ENCODE peak calls at places on chromosomes 7 and 10, in ten cellular contexts. P is dorsolateral prefrontal cortex; X is transverse colon; D is activated CD8-positive, alpha-beta memory T cell treated with anti-CD3 and anti-CD28 coated beads for 4 hours; I is H54; S is GM23338; G is ascending aorta; Z is A172; O is stimulated activated CD4-positive, alpha-beta T cell treated with anti-CD3 and anti-CD28 coated beads, Interleukin-15, amount 100 ng/mL, for 1 hour; E is stimulated activated CD8-positive, alpha-beta memory T cell treated with anti-CD3 and anti-CD28 coated beads, Interleukin-15, amount 100 ng/mL, for 1 hour. Y is an unnamed sample.

GRCh38 chr10:2529945-2530344 is 537.4 kb upstream of the PFKP start:
- DNase-seq in O (no peak), Z (no peak), D (no peak), P (no peak), I (no peak), E (no peak), S (no peak), G (no peak), X (no peak), Y (no peak)

GRCh38 chr10:110167149-110167548 is 40.3 kb upstream of the MXI1 start:
- DNase-seq in G (no peak), O (no peak), Z (no peak), E (no peak), X (no peak), I (no peak), S (no peak), P (no peak), D (no peak), Y (no peak)

GRCh38 chr7:93175219-93175618 is 27.0 kb upstream of the SAMD9L start:
- DNase-seq in E (no peak), O (no peak), I (no peak), P (no peak), X (no peak), Z (no peak), G (no peak), D (no peak), S (no peak), Y (no peak)

GRCh38 chr10:133169173-133169947 is 9.3 kb downstream of the KNDC1 start:
- DNase-seq in E (no peak), P (no peak), S (no peak), O (no peak), D (no peak), G (no peak), I (no peak), X (no peak), Z (no peak), Y (no peak)

GRCh38 chr7:142539901-142540300 is 209.4 kb upstream of the PRSS1 start:
- DNase-seq in X (no peak), O (no peak), S (no peak), P (no peak), E (no peak), D (no peak), Z (peak), I (no peak), G (no peak), Y (no peak)

GRCh38 chr10:52864459-52865106 is 92.0 kb upstream of the MBL2 start:
- DNase-seq in X (no peak), Z (peak), S (peak), G (no peak), P (no peak), O (no peak), E (no peak), I (peak), D (no peak), Y (no peak)

GRCh38 chr10:80500572-80501380 is 36.9 kb upstream of the SH2D4B start:
- DNase-seq in P (no peak), I (no peak), G (peak), D (no peak), S (peak), Z (no peak), X (no peak), O (peak), E (no peak), Y (no peak)

GRCh38 chr10:132872658-132873057 is 69.7 kb downstream of the CFAP46 start:
- DNase-seq in Z (no peak), I (no peak), O (no peak), P (no peak), E (no peak), G (peak), X (no peak), D (no peak), S (no peak), Y (no peak)

GRCh38 chr10:60722623-60723022 is 55.7 kb upstream of the CDK1 start:
- DNase-seq in S (no peak), Z (no peak), P (no peak), G (no peak), E (no peak), X (no peak), I (no peak), O (no peak), D (no peak), Y (no peak)

GRCh38 chr10:78045856-78046255 is 12.2 kb downstream of the RPS24 start:
- DNase-seq in X (no peak), D (no peak), O (no peak), G (no peak), S (no peak), Z (no peak), P (no peak), E (no peak), I (no peak), Y (no peak)

GRCh38 chr10:78292250-78292986 is 258.8 kb downstream of the RPS24 start:
- DNase-seq in X (no peak), D (no peak), Z (no peak), S (no peak), O (no peak), P (no peak), G (no peak), I (no peak), E (no peak), Y (no peak)

GRCh38 chr7:136074840-136075239 is 97.7 kb upstream of the MTPN start:
- DNase-seq in I (no peak), Z (no peak), D (no peak), S (no peak), X (no peak), O (no peak), G (no peak), E (no peak), P (no peak), Y (no peak)

GRCh38 chr7:33932221-33932620 is 26.9 kb downstream of the BMPER start:
- DNase-seq in I (no peak), G (no peak), O (no peak), E (no peak), X (no peak), P (peak), S (no peak), Z (no peak), D (no peak), Y (no peak)

GRCh38 chr10:42875388-42875755 is 92.8 kb downstream of the BMS1 start:
- DNase-seq in Z (no peak), S (no peak), X (no peak), O (no peak), G (no peak), P (no peak), I (no peak), E (no peak), D (no peak), Y (no peak)

GRCh38 chr10:32751582-32751981 is 206.4 kb downstream of the ITGB1 start:
- DNase-seq in O (no peak), E (no peak), I (no peak), S (no peak), Z (no peak), G (no peak), X (no peak), P (no peak), D (no peak), Y (no peak)

GRCh38 chr10:77511498-77512218 is 126.0 kb downstream of the KCNMA1 start:
- DNase-seq in G (no peak), P (no peak), O (no peak), D (no peak), E (no peak), I (no peak), X (no peak), S (peak), Z (peak), Y (no peak)

GRCh38 chr7:94414481-94414880 is 19.8 kb downstream of the COL1A2 start:
- DNase-seq in G (no peak), X (no peak), S (no peak), P (no peak), O (no peak), E (no peak), D (no peak), Z (peak), I (no peak), Y (no peak)

GRCh38 chr10:113665806-113666354 is 2.0 kb upstream of the NRAP start:
- DNase-seq in O (no peak), P (no peak), I (no peak), Z (peak), G (no peak), E (no peak), S (peak), D (no peak), X (no peak), Y (no peak)

GRCh38 chr10:5666324-5667220 is at the start of gene ASB13:
- DNase-seq in S (peak), G (peak), P (peak), E (no peak), O (peak), Z (peak), I (peak), D (no peak), X (peak), Y (no peak)

GRCh38 chr10:132947843-132948242 is 5.5 kb upstream of the CFAP46 start:
- DNase-seq in S (no peak), O (no peak), E (no peak), Z (no peak), X (no peak), D (no peak), G (no peak), I (no peak), P (no peak), Y (no peak)

GRCh38 chr10:3421537-3422257 is 249.1 kb upstream of the PITRM1 start:
- DNase-seq in P (no peak), O (no peak), S (no peak), E (no peak), Z (no peak), X (no peak), I (no peak), D (no peak), G (peak), Y (no peak)

GRCh38 chr7:946256-946996 is 8.1 kb downstream of the ADAP1 start:
- DNase-seq in S (no peak), G (peak), P (no peak), Z (no peak), D (no peak), E (no peak), O (no peak), X (peak), I (no peak), Y (no peak)

GRCh38 chr7:152959610-152960009 is 200.1 kb downstream of the ACTR3B start:
- DNase-seq in S (peak), I (no peak), G (no peak), E (no peak), D (no peak), O (no peak), Z (no peak), P (no peak), X (no peak), Y (no peak)

GRCh38 chr7:121824276-121824675 is 48.7 kb upstream of the PTPRZ1 start:
- DNase-seq in O (no peak), P (no peak), G (no peak), Z (no peak), S (no peak), I (no peak), E (no peak), D (no peak), X (no peak), Y (no peak)

GRCh38 chr7:150736864-150737263 is 354 bp upstream of the GIMAP5 start:
- DNase-seq in D (no peak), P (no peak), S (no peak), X (no peak), I (no peak), G (no peak), O (no peak), E (no peak), Z (no peak), Y (no peak)

GRCh38 chr7:27434729-27435400 is 192.3 kb downstream of the EVX1 start:
- DNase-seq in E (no peak), D (no peak), O (no peak), I (no peak), S (peak), G (no peak), Z (no peak), P (no peak), X (no peak), Y (no peak)

GRCh38 chr7:77327932-77328628 is 88.1 kb downstream of the GSAP start:
- DNase-seq in X (no peak), Z (peak), E (no peak), S (no peak), O (no peak), I (no peak), D (no peak), P (no peak), G (no peak), Y (no peak)

GRCh38 chr10:8544057-8544380 is 489.5 kb downstream of the GATA3 start:
- DNase-seq in D (no peak), P (no peak), I (no peak), O (no peak), S (no peak), E (no peak), X (no peak), G (no peak), Z (no peak), Y (no peak)

GRCh38 chr10:58464956-58465355 is 47.7 kb upstream of the BICC1 start:
- DNase-seq in E (no peak), D (no peak), G (no peak), O (no peak), P (no peak), S (peak), X (no peak), I (no peak), Z (no peak), Y (no peak)

GRCh38 chr7:33771422-33771821 is 133.9 kb upstream of the BMPER start:
- DNase-seq in D (no peak), O (no peak), P (no peak), S (no peak), G (no peak), I (no peak), X (no peak), E (no peak), Z (no peak), Y (no peak)